ENCODE peak calls at places on chromosomes 7 and 10, in nine cellular contexts. One of them, this sample, is unnamed.

GRCh38 chr7:4742051-4742573 is 33.3 kb upstream of the AP5Z1 start:
- DNase-seq in T-helper 2 cell: no peak
- DNase-seq in kidney tubule cell: no peak
- DNase-seq in heart right ventricle: no peak
- DNase-seq in AG09319: no peak
- DNase-seq in T-cell: no peak
- DNase-seq in cardiac muscle cell: peak; percentile 66
- DNase-seq in activated naive CD4-positive, alpha-beta T cell treated with anti-CD3 and anti-CD28 coated beads, Interleukin-2, amount 10 ng/mL, durations not matched to agents 7 days and 5 days: no peak
- DNase-seq in HFFc6: no peak
- DNase-seq in this sample: peak; percentile 67

GRCh38 chr10:3786295-3786981 is 1.4 kb upstream of the KLF6 start:
- DNase-seq in cardiac muscle cell: peak; percentile 51
- DNase-seq in AG09319: no peak
- DNase-seq in activated naive CD4-positive, alpha-beta T cell treated with anti-CD3 and anti-CD28 coated beads, Interleukin-2, amount 10 ng/mL, durations not matched to agents 7 days and 5 days: peak; percentile 40
- DNase-seq in heart right ventricle: peak; percentile 52
- DNase-seq in T-cell: no peak
- DNase-seq in kidney tubule cell: peak; percentile 93
- DNase-seq in HFFc6: no peak
- DNase-seq in T-helper 2 cell: no peak
- DNase-seq in this sample: peak; percentile 74

GRCh38 chr7:5393748-5394147 is 29.9 kb downstream of the TNRC18 start:
- DNase-seq in HFFc6: no peak
- DNase-seq in T-cell: no peak
- DNase-seq in heart right ventricle: no peak
- DNase-seq in kidney tubule cell: no peak
- DNase-seq in activated naive CD4-positive, alpha-beta T cell treated with anti-CD3 and anti-CD28 coated beads, Interleukin-2, amount 10 ng/mL, durations not matched to agents 7 days and 5 days: no peak
- DNase-seq in T-helper 2 cell: no peak
- DNase-seq in cardiac muscle cell: no peak
- DNase-seq in AG09319: no peak
- DNase-seq in this sample: no peak

GRCh38 chr7:141701489-141702046 is 398 bp downstream of the DENND11 start:
- DNase-seq in kidney tubule cell: peak; percentile 42
- DNase-seq in AG09319: no peak
- DNase-seq in T-cell: peak; percentile 74
- DNase-seq in heart right ventricle: peak; percentile 45
- DNase-seq in activated naive CD4-positive, alpha-beta T cell treated with anti-CD3 and anti-CD28 coated beads, Interleukin-2, amount 10 ng/mL, durations not matched to agents 7 days and 5 days: peak; percentile 85
- DNase-seq in HFFc6: no peak
- DNase-seq in T-helper 2 cell: peak; percentile 41
- DNase-seq in cardiac muscle cell: peak; percentile 29
- DNase-seq in this sample: peak; percentile 83

GRCh38 chr10:86817246-86817645 is 60.8 kb downstream of the BMPR1A start:
- DNase-seq in AG09319: no peak
- DNase-seq in T-cell: no peak
- DNase-seq in heart right ventricle: no peak
- DNase-seq in kidney tubule cell: no peak
- DNase-seq in T-helper 2 cell: no peak
- DNase-seq in activated naive CD4-positive, alpha-beta T cell treated with anti-CD3 and anti-CD28 coated beads, Interleukin-2, amount 10 ng/mL, durations not matched to agents 7 days and 5 days: no peak
- DNase-seq in HFFc6: no peak
- DNase-seq in cardiac muscle cell: no peak
- DNase-seq in this sample: no peak

GRCh38 chr10:58431903-58432302 is 46.7 kb downstream of the TFAM start:
- DNase-seq in T-cell: no peak
- DNase-seq in cardiac muscle cell: no peak
- DNase-seq in HFFc6: no peak
- DNase-seq in T-helper 2 cell: no peak
- DNase-seq in AG09319: no peak
- DNase-seq in heart right ventricle: no peak
- DNase-seq in kidney tubule cell: no peak
- DNase-seq in activated naive CD4-positive, alpha-beta T cell treated with anti-CD3 and anti-CD28 coated beads, Interleukin-2, amount 10 ng/mL, durations not matched to agents 7 days and 5 days: no peak
- DNase-seq in this sample: no peak

GRCh38 chr7:13988011-13988410 is 1.5 kb downstream of the ETV1 start:
- DNase-seq in kidney tubule cell: no peak
- DNase-seq in activated naive CD4-positive, alpha-beta T cell treated with anti-CD3 and anti-CD28 coated beads, Interleukin-2, amount 10 ng/mL, durations not matched to agents 7 days and 5 days: no peak
- DNase-seq in T-cell: no peak
- DNase-seq in heart right ventricle: no peak
- DNase-seq in HFFc6: no peak
- DNase-seq in T-helper 2 cell: no peak
- DNase-seq in AG09319: no peak
- DNase-seq in cardiac muscle cell: peak; percentile 81
- DNase-seq in this sample: no peak

GRCh38 chr7:126449621-126450268 is 803.0 kb downstream of the GRM8 start:
- DNase-seq in T-helper 2 cell: no peak
- DNase-seq in kidney tubule cell: no peak
- DNase-seq in heart right ventricle: no peak
- DNase-seq in activated naive CD4-positive, alpha-beta T cell treated with anti-CD3 and anti-CD28 coated beads, Interleukin-2, amount 10 ng/mL, durations not matched to agents 7 days and 5 days: no peak
- DNase-seq in T-cell: no peak
- DNase-seq in cardiac muscle cell: no peak
- DNase-seq in HFFc6: no peak
- DNase-seq in AG09319: no peak
- DNase-seq in this sample: no peak

GRCh38 chr7:122056977-122057376 is 87.1 kb downstream of the AASS start:
- DNase-seq in kidney tubule cell: peak; percentile 17
- DNase-seq in cardiac muscle cell: peak; percentile 2
- DNase-seq in heart right ventricle: no peak
- DNase-seq in AG09319: no peak
- DNase-seq in HFFc6: no peak
- DNase-seq in T-helper 2 cell: no peak
- DNase-seq in T-cell: no peak
- DNase-seq in activated naive CD4-positive, alpha-beta T cell treated with anti-CD3 and anti-CD28 coated beads, Interleukin-2, amount 10 ng/mL, durations not matched to agents 7 days and 5 days: no peak
- DNase-seq in this sample: no peak

GRCh38 chr7:41573017-41573416 is 129.9 kb downstream of the INHBA start:
- DNase-seq in heart right ventricle: no peak
- DNase-seq in activated naive CD4-positive, alpha-beta T cell treated with anti-CD3 and anti-CD28 coated beads, Interleukin-2, amount 10 ng/mL, durations not matched to agents 7 days and 5 days: no peak
- DNase-seq in T-helper 2 cell: no peak
- DNase-seq in cardiac muscle cell: peak; percentile 13
- DNase-seq in kidney tubule cell: peak; percentile 36
- DNase-seq in AG09319: no peak
- DNase-seq in HFFc6: peak; percentile 49
- DNase-seq in T-cell: no peak
- DNase-seq in this sample: no peak

This sample was measured in Peyer's patch.